ENCODE peak calls at places on chromosome 4, in six cellular contexts. Z, K, S, I, D and X are unnamed samples.

GRCh38 chr4:28822163-28822562 is 1898.0 kb upstream of the PCDH7 start:
- DNase-seq in Z (no peak), K (no peak), S (no peak), I (no peak), D (no peak), X (no peak)

GRCh38 chr4:75895744-75896314 is 6.4 kb downstream of the PPEF2 start:
- DNase-seq in Z (peak), K (peak), S (no peak), I (no peak), D (peak), X (no peak)

GRCh38 chr4:151485541-151486131 is 76.7 kb downstream of the FHIP1A start:
- DNase-seq in Z (no peak), K (no peak), S (no peak), I (no peak), D (no peak), X (no peak)

GRCh38 chr4:16256343-16256742 is 30.1 kb upstream of the TAPT1 start:
- DNase-seq in Z (no peak), K (no peak), S (no peak), I (no peak), D (no peak), X (no peak)

GRCh38 chr4:185797018-185797417 is 15.0 kb downstream of the SORBS2 start:
- DNase-seq in Z (no peak), K (no peak), S (no peak), I (no peak), D (no peak), X (no peak)

GRCh38 chr4:116561717-116562116 is 523.7 kb downstream of the TRAM1L1 start:
- DNase-seq in Z (peak), K (no peak), S (no peak), I (no peak), D (no peak), X (no peak)

GRCh38 chr4:10670346-10670745 is 14.2 kb downstream of the CLNK start:
- DNase-seq in Z (no peak), K (no peak), S (no peak), I (no peak), D (peak), X (no peak)

GRCh38 chr4:186593587-186593973 is 38.2 kb upstream of the MTNR1A start:
- DNase-seq in Z (no peak), K (no peak), S (no peak), I (no peak), D (no peak), X (no peak)

GRCh38 chr4:123304151-123305021 is 92.2 kb upstream of the SPRY1 start:
- DNase-seq in Z (no peak), K (no peak), S (peak), I (no peak), D (peak), X (peak)

GRCh38 chr4:77903186-77903585 is 40.6 kb downstream of the MRPL1 start:
- DNase-seq in Z (no peak), K (no peak), S (no peak), I (no peak), D (no peak), X (no peak)

GRCh38 chr4:32748498-32748897 is 2028.3 kb downstream of the PCDH7 start:
- DNase-seq in Z (no peak), K (no peak), S (no peak), I (no peak), D (no peak), X (no peak)

GRCh38 chr4:72325215-72325614 is 243.8 kb downstream of the ADAMTS3 start:
- DNase-seq in Z (no peak), K (peak), S (no peak), I (no peak), D (no peak), X (no peak)